ENCODE peak calls at places on chromosome 2, in six cellular contexts. One of them, this sample, is unnamed.

GRCh38 chr2:15472133-15472532 is 89.0 kb downstream of the NBAS start:
- DNase-seq in hepatocyte: peak
- DNase-seq in A172: peak
- DNase-seq in GM10248: no peak
- DNase-seq in SW 1271: peak
- DNase-seq in cardiac fibroblast: no peak
- DNase-seq in this sample: no peak

GRCh38 chr2:230692760-230693159 is 19.9 kb upstream of the CAB39 start:
- DNase-seq in GM10248: no peak
- DNase-seq in cardiac fibroblast: no peak
- DNase-seq in A172: no peak
- DNase-seq in SW 1271: no peak
- DNase-seq in hepatocyte: no peak
- DNase-seq in this sample: no peak

GRCh38 chr2:32741575-32741974 is 113.7 kb downstream of the TTC27 start:
- DNase-seq in GM10248: no peak
- DNase-seq in hepatocyte: no peak
- DNase-seq in A172: no peak
- DNase-seq in cardiac fibroblast: no peak
- DNase-seq in SW 1271: no peak
- DNase-seq in this sample: no peak

GRCh38 chr2:42161444-42161843 is 7.7 kb upstream of the EML4 start:
- DNase-seq in GM10248: no peak
- DNase-seq in cardiac fibroblast: no peak
- DNase-seq in SW 1271: no peak
- DNase-seq in A172: no peak
- DNase-seq in hepatocyte: no peak
- DNase-seq in this sample: no peak

GRCh38 chr2:229980440-229981184 is 58.3 kb downstream of the FBXO36 start:
- DNase-seq in hepatocyte: peak
- DNase-seq in A172: peak
- DNase-seq in GM10248: peak
- DNase-seq in cardiac fibroblast: peak
- DNase-seq in SW 1271: peak
- DNase-seq in this sample: no peak

GRCh38 chr2:19505199-19506136 is 147.0 kb upstream of the OSR1 start:
- DNase-seq in A172: no peak
- DNase-seq in SW 1271: no peak
- DNase-seq in GM10248: no peak
- DNase-seq in hepatocyte: no peak
- DNase-seq in cardiac fibroblast: no peak
- DNase-seq in this sample: no peak

GRCh38 chr2:55883829-55884228 is 39.8 kb downstream of the EFEMP1 start:
- DNase-seq in GM10248: no peak
- DNase-seq in hepatocyte: no peak
- DNase-seq in A172: peak
- DNase-seq in SW 1271: no peak
- DNase-seq in cardiac fibroblast: no peak
- DNase-seq in this sample: no peak

GRCh38 chr2:58601017-58601416 is 359.9 kb upstream of the FANCL start:
- DNase-seq in hepatocyte: no peak
- DNase-seq in A172: no peak
- DNase-seq in cardiac fibroblast: no peak
- DNase-seq in GM10248: no peak
- DNase-seq in SW 1271: no peak
- DNase-seq in this sample: no peak

GRCh38 chr2:16763493-16763899 is 97.9 kb upstream of the CYRIA start:
- DNase-seq in SW 1271: no peak
- DNase-seq in A172: no peak
- DNase-seq in GM10248: no peak
- DNase-seq in hepatocyte: peak
- DNase-seq in cardiac fibroblast: no peak
- DNase-seq in this sample: no peak

GRCh38 chr2:176380341-176380740 is 111.1 kb downstream of the MTX2 start:
- DNase-seq in A172: no peak
- DNase-seq in cardiac fibroblast: no peak
- DNase-seq in GM10248: no peak
- DNase-seq in hepatocyte: no peak
- DNase-seq in SW 1271: no peak
- DNase-seq in this sample: no peak

GRCh38 chr2:190869721-190870120 is 10.9 kb upstream of the GLS start:
- DNase-seq in SW 1271: no peak
- DNase-seq in A172: no peak
- DNase-seq in GM10248: no peak
- DNase-seq in cardiac fibroblast: no peak
- DNase-seq in hepatocyte: no peak
- DNase-seq in this sample: no peak

GRCh38 chr2:121539722-121540469 is 9.2 kb downstream of the RNU4ATAC start:
- DNase-seq in hepatocyte: no peak
- DNase-seq in SW 1271: no peak
- DNase-seq in A172: no peak
- DNase-seq in GM10248: no peak
- DNase-seq in cardiac fibroblast: no peak
- DNase-seq in this sample: no peak